ENCODE peak calls at places on chromosomes 16 and 17, in seven cellular contexts. One of them, this sample, is unnamed.

GRCh38 chr17:80441598-80442304 is 26.8 kb downstream of the ENDOV start:
- DNase-seq in HCT116: no peak
- DNase-seq in GM12878: no peak
- DNase-seq in SK-N-SH: no peak
- DNase-seq in H1: no peak
- DNase-seq in HepG2: no peak
- DNase-seq in K562: no peak
- DNase-seq in this sample: no peak

GRCh38 chr17:9926150-9926804 is 21.2 kb upstream of the RCVRN start:
- DNase-seq in H1: no peak
- DNase-seq in HCT116: no peak
- DNase-seq in GM12878: no peak
- DNase-seq in HepG2: no peak
- DNase-seq in K562: no peak
- DNase-seq in SK-N-SH: no peak
- DNase-seq in this sample: no peak

GRCh38 chr17:18021372-18021771 is 17.6 kb downstream of the ATPAF2 start:
- DNase-seq in HCT116: no peak
- DNase-seq in HepG2: no peak
- DNase-seq in K562: no peak
- DNase-seq in H1: no peak
- DNase-seq in SK-N-SH: no peak
- DNase-seq in GM12878: no peak
- DNase-seq in this sample: no peak

GRCh38 chr17:66945451-66945850 is 19.1 kb upstream of the CACNG4 start:
- DNase-seq in HCT116: no peak
- DNase-seq in HepG2: no peak
- DNase-seq in K562: no peak
- DNase-seq in GM12878: no peak
- DNase-seq in H1: no peak
- DNase-seq in SK-N-SH: no peak
- DNase-seq in this sample: no peak

GRCh38 chr17:66507103-66507923 is 204.9 kb downstream of the PRKCA start:
- DNase-seq in GM12878: no peak
- DNase-seq in HCT116: peak; percentile 33
- DNase-seq in SK-N-SH: no peak
- DNase-seq in HepG2: peak; percentile 39
- DNase-seq in H1: no peak
- DNase-seq in K562: peak; percentile 78
- DNase-seq in this sample: no peak

GRCh38 chr16:12147681-12148479 is 171.3 kb downstream of the SNX29 start:
- DNase-seq in SK-N-SH: no peak
- DNase-seq in GM12878: no peak
- DNase-seq in HCT116: no peak
- DNase-seq in K562: no peak
- DNase-seq in H1: peak; percentile 55
- DNase-seq in HepG2: no peak
- DNase-seq in this sample: no peak

GRCh38 chr16:20191566-20191965 is 117.9 kb upstream of the GPR139 start:
- DNase-seq in GM12878: no peak
- DNase-seq in K562: no peak
- DNase-seq in HCT116: no peak
- DNase-seq in H1: no peak
- DNase-seq in SK-N-SH: no peak
- DNase-seq in HepG2: no peak
- DNase-seq in this sample: no peak

GRCh38 chr17:79825580-79825921 is 13.7 kb downstream of the CBX4 start:
- DNase-seq in GM12878: no peak
- DNase-seq in HCT116: no peak
- DNase-seq in H1: no peak
- DNase-seq in K562: peak; percentile 74
- DNase-seq in SK-N-SH: no peak
- DNase-seq in HepG2: no peak
- DNase-seq in this sample: no peak

GRCh38 chr16:5438591-5438990 is 341.0 kb upstream of the EEF2KMT start:
- DNase-seq in K562: peak; percentile 38
- DNase-seq in SK-N-SH: no peak
- DNase-seq in H1: no peak
- DNase-seq in HCT116: peak; percentile 21
- DNase-seq in HepG2: no peak
- DNase-seq in GM12878: no peak
- DNase-seq in this sample: no peak

GRCh38 chr17:21278304-21279197 is 6.0 kb upstream of the MAP2K3 start:
- DNase-seq in H1: no peak
- DNase-seq in K562: no peak
- DNase-seq in SK-N-SH: no peak
- DNase-seq in HepG2: no peak
- DNase-seq in HCT116: no peak
- DNase-seq in GM12878: no peak
- DNase-seq in this sample: no peak

GRCh38 chr17:59858167-59858790 is 34.5 kb downstream of the TUBD1 start:
- DNase-seq in SK-N-SH: peak; percentile 31
- DNase-seq in HepG2: no peak
- DNase-seq in HCT116: no peak
- DNase-seq in GM12878: no peak
- DNase-seq in H1: no peak
- DNase-seq in K562: no peak
- DNase-seq in this sample: no peak

GRCh38 chr16:51981725-51982124 is 565.2 kb downstream of the TOX3 start:
- DNase-seq in HCT116: no peak
- DNase-seq in K562: no peak
- DNase-seq in H1: no peak
- DNase-seq in HepG2: no peak
- DNase-seq in SK-N-SH: no peak
- DNase-seq in GM12878: no peak
- DNase-seq in this sample: no peak

GRCh38 chr16:76535-77272 is 1.3 kb upstream of the MPG start:
- DNase-seq in K562: peak; percentile 87
- DNase-seq in HepG2: peak; percentile 66
- DNase-seq in HCT116: no peak
- DNase-seq in SK-N-SH: no peak
- DNase-seq in H1: no peak
- DNase-seq in GM12878: no peak
- DNase-seq in this sample: no peak

GRCh38 chr16:67951485-67951884 is 7.6 kb upstream of the LCAT start:
- DNase-seq in GM12878: no peak
- DNase-seq in K562: no peak
- DNase-seq in H1: no peak
- DNase-seq in SK-N-SH: no peak
- DNase-seq in HCT116: no peak
- DNase-seq in HepG2: no peak
- DNase-seq in this sample: no peak

GRCh38 chr17:69725125-69725524 is 310.6 kb downstream of the MAP2K6 start:
- DNase-seq in HCT116: no peak
- DNase-seq in H1: no peak
- DNase-seq in SK-N-SH: no peak
- DNase-seq in GM12878: no peak
- DNase-seq in K562: no peak
- DNase-seq in HepG2: no peak
- DNase-seq in this sample: no peak

GRCh38 chr17:78862073-78863023 is 21.7 kb upstream of the USP36 start:
- DNase-seq in SK-N-SH: no peak
- DNase-seq in HepG2: peak; percentile 62
- DNase-seq in H1: no peak
- DNase-seq in HCT116: peak; percentile 92
- DNase-seq in K562: peak; percentile 81
- DNase-seq in GM12878: no peak
- DNase-seq in this sample: peak; percentile 81

DNA sequence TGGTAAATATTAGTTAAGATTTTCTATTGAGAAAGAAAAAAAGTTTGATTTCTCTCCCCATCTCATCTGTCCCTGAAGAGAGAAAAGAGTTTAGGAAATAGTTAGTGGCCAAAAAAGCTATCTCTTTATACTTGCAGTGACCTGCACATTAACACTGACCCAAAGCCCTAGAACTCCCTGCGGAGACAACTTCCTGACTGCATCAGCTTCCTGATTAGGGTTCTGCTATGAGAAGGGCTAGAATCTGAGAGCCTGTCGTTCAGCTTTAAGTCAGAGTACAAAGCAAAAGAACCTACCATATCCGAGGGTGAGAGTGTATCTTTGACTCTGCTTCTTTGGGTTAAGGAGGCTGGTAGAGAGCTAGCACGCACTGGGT is 24.7 kb downstream of the LIMD2 start:
- DNase-seq in SK-N-SH: peak; percentile 35
- DNase-seq in HCT116: no peak
- DNase-seq in K562: peak; percentile 67
- DNase-seq in GM12878: no peak
- DNase-seq in HepG2: no peak
- DNase-seq in H1: no peak
- DNase-seq in this sample: no peak
- H3K4me3 ChIP-seq in SK-N-SH: peak overlapping the region; percentile 45
- H3K4me3 ChIP-seq in HCT116: no peak overlapping the region
- H3K4me3 ChIP-seq in K562: peak overlapping the region; percentile 3
- H3K4me3 ChIP-seq in GM12878: no peak overlapping the region
- H3K4me3 ChIP-seq in HepG2: no peak overlapping the region
- H3K4me3 ChIP-seq in H1: no peak overlapping the region
- H3K4me3 ChIP-seq in this sample: no peak overlapping the region

GRCh38 chr17:29954405-29954804 is 13.0 kb downstream of the EFCAB5 start:
- DNase-seq in GM12878: no peak
- DNase-seq in HepG2: no peak
- DNase-seq in K562: peak; percentile 9
- DNase-seq in H1: no peak
- DNase-seq in SK-N-SH: no peak
- DNase-seq in HCT116: no peak
- DNase-seq in this sample: no peak
- TF ChIP-seq SIN3A in GM12878: no peak
- TF ChIP-seq SIN3A in HepG2: no peak
- TF ChIP-seq SIN3A in K562: no peak
- TF ChIP-seq SIN3A in H1: no peak
- TF ChIP-seq SIN3A in SK-N-SH: no peak
- TF ChIP-seq SIN3A in HCT116: no peak
- TF ChIP-seq SIN3A in this sample: no peak

GRCh38 chr16:87955302-87956168 is 4.3 kb downstream of the BANP start:
- DNase-seq in HepG2: no peak
- DNase-seq in SK-N-SH: no peak
- DNase-seq in K562: peak; percentile 26
- DNase-seq in H1: no peak
- DNase-seq in HCT116: no peak
- DNase-seq in GM12878: no peak
- DNase-seq in this sample: no peak

GRCh38 chr16:87954826-87955225 is 3.6 kb downstream of the BANP start:
- DNase-seq in HepG2: no peak
- DNase-seq in HCT116: no peak
- DNase-seq in K562: no peak
- DNase-seq in H1: no peak
- DNase-seq in GM12878: no peak
- DNase-seq in SK-N-SH: no peak
- DNase-seq in this sample: no peak

GRCh38 chr16:87957296-87958069 is 6.2 kb downstream of the BANP start:
- DNase-seq in GM12878: no peak
- DNase-seq in HepG2: no peak
- DNase-seq in HCT116: no peak
- DNase-seq in SK-N-SH: no peak
- DNase-seq in K562: no peak
- DNase-seq in H1: no peak
- DNase-seq in this sample: no peak

GRCh38 chr16:87956771-87957279 is 5.6 kb downstream of the BANP start:
- DNase-seq in HCT116: no peak
- DNase-seq in GM12878: no peak
- DNase-seq in HepG2: peak; percentile 34
- DNase-seq in H1: no peak
- DNase-seq in K562: peak; percentile 68
- DNase-seq in SK-N-SH: no peak
- DNase-seq in this sample: no peak

GRCh38 chr16:87956169-87956770 is 5.0 kb downstream of the BANP start:
- DNase-seq in HepG2: no peak
- DNase-seq in SK-N-SH: no peak
- DNase-seq in GM12878: peak; percentile 42
- DNase-seq in HCT116: no peak
- DNase-seq in K562: peak; percentile 77
- DNase-seq in H1: no peak
- DNase-seq in this sample: no peak
- H3K4me3 ChIP-seq in HepG2: no peak overlapping the region
- H3K4me3 ChIP-seq in SK-N-SH: no peak overlapping the region
- H3K4me3 ChIP-seq in GM12878: peak overlapping the region; percentile 56
- H3K4me3 ChIP-seq in HCT116: no peak overlapping the region
- H3K4me3 ChIP-seq in K562: no peak overlapping the region
- H3K4me3 ChIP-seq in H1: no peak overlapping the region
- H3K4me3 ChIP-seq in this sample: no peak overlapping the region

DNA sequence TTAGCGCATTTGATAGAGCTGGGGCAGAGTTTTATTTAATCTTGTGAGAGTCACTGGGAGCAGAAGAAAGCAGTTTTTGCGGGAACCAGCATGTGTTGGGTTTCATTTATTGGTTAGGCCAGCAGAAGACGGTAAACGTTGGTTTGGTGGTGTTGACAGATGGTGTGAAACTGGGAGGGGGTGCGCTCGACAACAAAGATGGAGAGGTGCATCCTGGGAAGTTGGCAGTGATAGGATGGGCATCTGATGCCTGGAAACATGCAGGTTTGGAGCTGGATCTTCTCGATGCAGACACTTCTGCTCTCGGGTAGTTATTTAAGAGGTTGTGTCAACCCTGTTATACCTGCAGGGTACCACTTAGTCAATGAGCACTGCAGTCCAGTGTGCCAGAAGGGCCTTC is 24.9 kb upstream of the CLEC18A start:
- DNase-seq in GM12878: no peak
- DNase-seq in HepG2: no peak
- DNase-seq in HCT116: no peak
- DNase-seq in H1: no peak
- DNase-seq in SK-N-SH: no peak
- DNase-seq in K562: no peak
- DNase-seq in this sample: no peak
- TF ChIP-seq SIN3A in GM12878: no peak
- TF ChIP-seq SIN3A in HepG2: no peak
- TF ChIP-seq SIN3A in HCT116: no peak
- TF ChIP-seq SIN3A in H1: no peak
- TF ChIP-seq SIN3A in SK-N-SH: no peak
- TF ChIP-seq SIN3A in K562: no peak
- TF ChIP-seq SIN3A in this sample: no peak

GRCh38 chr17:74743755-74744154 is 4.7 kb upstream of the NHERF1 start:
- DNase-seq in HCT116: no peak
- DNase-seq in HepG2: no peak
- DNase-seq in K562: no peak
- DNase-seq in H1: no peak
- DNase-seq in SK-N-SH: no peak
- DNase-seq in GM12878: no peak
- DNase-seq in this sample: no peak

GRCh38 chr17:74746376-74746775 is 2.1 kb upstream of the NHERF1 start:
- DNase-seq in K562: no peak
- DNase-seq in H1: no peak
- DNase-seq in SK-N-SH: no peak
- DNase-seq in GM12878: no peak
- DNase-seq in HCT116: no peak
- DNase-seq in HepG2: no peak
- DNase-seq in this sample: no peak

GRCh38 chr17:74745548-74746177 is 2.8 kb upstream of the NHERF1 start:
- DNase-seq in HepG2: no peak
- DNase-seq in HCT116: no peak
- DNase-seq in K562: no peak
- DNase-seq in SK-N-SH: no peak
- DNase-seq in H1: no peak
- DNase-seq in GM12878: no peak
- DNase-seq in this sample: no peak

GRCh38 chr17:74744349-74744713 is 4.1 kb upstream of the NHERF1 start:
- DNase-seq in SK-N-SH: no peak
- DNase-seq in HepG2: no peak
- DNase-seq in K562: no peak
- DNase-seq in GM12878: no peak
- DNase-seq in H1: no peak
- DNase-seq in HCT116: no peak
- DNase-seq in this sample: no peak

GRCh38 chr17:74744714-74745547 is 3.5 kb upstream of the NHERF1 start:
- DNase-seq in H1: peak; percentile 100
- DNase-seq in K562: peak; percentile 88
- DNase-seq in SK-N-SH: peak; percentile 90
- DNase-seq in HepG2: peak; percentile 67
- DNase-seq in HCT116: peak; percentile 64
- DNase-seq in GM12878: no peak
- DNase-seq in this sample: peak; percentile 52
- H3K4me3 ChIP-seq in H1: peak overlapping the region; percentile 22
- H3K4me3 ChIP-seq in K562: no peak overlapping the region
- H3K4me3 ChIP-seq in SK-N-SH: peak overlapping the region; percentile 4
- H3K4me3 ChIP-seq in HepG2: peak overlapping the region; percentile 35
- H3K4me3 ChIP-seq in HCT116: peak overlapping the region; percentile 31
- H3K4me3 ChIP-seq in GM12878: no peak overlapping the region
- H3K4me3 ChIP-seq in this sample: no peak overlapping the region

This sample was measured in Panc1.